ENCODE peak calls at places on chromosomes 7 and 10, in four cellular contexts. R, C, F and G are unnamed samples.

GRCh38 chr7:64992971-64993370 is 2.1 kb upstream of the ZNF117 start:
- DNase-seq in R (no peak), C (no peak), F (no peak), G (no peak)

GRCh38 chr7:103658055-103659010 is 212.3 kb upstream of the SLC26A5 start:
- DNase-seq in R (no peak), C (no peak), F (no peak), G (no peak)

GRCh38 chr7:22561356-22561755 is 61.4 kb upstream of the STEAP1B start:
- DNase-seq in R (peak; percentile 90), C (peak; percentile 99), F (peak; percentile 42), G (peak; percentile 90)

GRCh38 chr7:1745576-1746490 is 75.8 kb downstream of the ELFN1 start:
- DNase-seq in R (no peak), C (no peak), F (no peak), G (no peak)

GRCh38 chr7:2224491-2224928 is 8.2 kb downstream of the MAD1L1 start:
- DNase-seq in R (no peak), C (no peak), F (no peak), G (no peak)

GRCh38 chr7:16609842-16610450 is 35.6 kb downstream of the ANKMY2 start:
- DNase-seq in R (no peak), C (no peak), F (no peak), G (no peak)

GRCh38 chr7:122618603-122619189 is 80.2 kb downstream of the RNF133 start:
- DNase-seq in R (no peak), C (no peak), F (no peak), G (no peak)

GRCh38 chr10:125989791-125990190 is 93.4 kb downstream of the FANK1 start:
- DNase-seq in R (no peak), C (no peak), F (no peak), G (no peak)

GRCh38 chr7:132232394-132232793 is 343.9 kb downstream of the PLXNA4 start:
- DNase-seq in R (no peak), C (no peak), F (peak; percentile 31), G (no peak)

GRCh38 chr10:89275383-89275782 is 23.8 kb upstream of the LIPA start:
- DNase-seq in R (no peak), C (no peak), F (no peak), G (no peak)

GRCh38 chr7:26398436-26399308 is 107.0 kb downstream of the SNX10 start:
- DNase-seq in R (peak; percentile 59), C (peak; percentile 32), F (peak; percentile 76), G (no peak)

GRCh38 chr10:23202736-23203135 is 10.6 kb downstream of the PTF1A start:
- DNase-seq in R (no peak), C (no peak), F (no peak), G (no peak)

GRCh38 chr7:41438919-41439882 is 263.7 kb downstream of the INHBA start:
- DNase-seq in R (no peak), C (no peak), F (no peak), G (no peak)

GRCh38 chr10:103262229-103262628 is 14.7 kb upstream of the INA start:
- DNase-seq in R (no peak), C (no peak), F (no peak), G (no peak)

GRCh38 chr7:68247566-68247965 is 1250.9 kb downstream of the TYW1 start:
- DNase-seq in R (no peak), C (no peak), F (no peak), G (no peak)

GRCh38 chr10:96502561-96503267 is 11.0 kb downstream of the TLL2 start:
- DNase-seq in R (no peak), C (no peak), F (no peak), G (no peak)